ENCODE peak calls at places on chromosome X, in seven cellular contexts. One of them, this sample, is unnamed.

GRCh38 chrX:100417671-100418070 is 7.6 kb upstream of the PCDH19 start:
- DNase-seq in astrocyte of the hippocampus: no peak
- DNase-seq in CD8-positive, alpha-beta memory T cell: no peak
- DNase-seq in uterus: no peak
- DNase-seq in AG09309: no peak
- DNase-seq in activated T-helper 1 cell treated with anti-CD3 and anti-CD28 coated beads, Interleukin-12 subunit alpha, Interleukin-12 subunit beta, Interleukin-2, Interleukin-4 antibody, amounts not matched to agents 30 ng/mL and 10 ng/mL and 1 ng/mL, durations not matched to agents 14 hours and 24 hours and 36 hours: no peak
- DNase-seq in right cardiac atrium: no peak
- DNase-seq in this sample: no peak

GRCh38 chrX:129690435-129690834 is 35.7 kb upstream of the APLN start:
- DNase-seq in astrocyte of the hippocampus: no peak
- DNase-seq in CD8-positive, alpha-beta memory T cell: no peak
- DNase-seq in AG09309: no peak
- DNase-seq in activated T-helper 1 cell treated with anti-CD3 and anti-CD28 coated beads, Interleukin-12 subunit alpha, Interleukin-12 subunit beta, Interleukin-2, Interleukin-4 antibody, amounts not matched to agents 30 ng/mL and 10 ng/mL and 1 ng/mL, durations not matched to agents 14 hours and 24 hours and 36 hours: no peak
- DNase-seq in uterus: no peak
- DNase-seq in right cardiac atrium: no peak
- DNase-seq in this sample: no peak

GRCh38 chrX:110759785-110760184 is 35.8 kb downstream of the CHRDL1 start:
- DNase-seq in uterus: no peak
- DNase-seq in activated T-helper 1 cell treated with anti-CD3 and anti-CD28 coated beads, Interleukin-12 subunit alpha, Interleukin-12 subunit beta, Interleukin-2, Interleukin-4 antibody, amounts not matched to agents 30 ng/mL and 10 ng/mL and 1 ng/mL, durations not matched to agents 14 hours and 24 hours and 36 hours: no peak
- DNase-seq in AG09309: peak
- DNase-seq in CD8-positive, alpha-beta memory T cell: no peak
- DNase-seq in right cardiac atrium: no peak
- DNase-seq in astrocyte of the hippocampus: peak
- DNase-seq in this sample: no peak

GRCh38 chrX:40085086-40085551 is 12.6 kb downstream of the BCOR start:
- DNase-seq in right cardiac atrium: peak
- DNase-seq in uterus: no peak
- DNase-seq in AG09309: no peak
- DNase-seq in activated T-helper 1 cell treated with anti-CD3 and anti-CD28 coated beads, Interleukin-12 subunit alpha, Interleukin-12 subunit beta, Interleukin-2, Interleukin-4 antibody, amounts not matched to agents 30 ng/mL and 10 ng/mL and 1 ng/mL, durations not matched to agents 14 hours and 24 hours and 36 hours: no peak
- DNase-seq in astrocyte of the hippocampus: peak
- DNase-seq in CD8-positive, alpha-beta memory T cell: no peak
- DNase-seq in this sample: no peak

GRCh38 chrX:148661035-148661434 is 160.6 kb downstream of the AFF2 start:
- DNase-seq in AG09309: no peak
- DNase-seq in activated T-helper 1 cell treated with anti-CD3 and anti-CD28 coated beads, Interleukin-12 subunit alpha, Interleukin-12 subunit beta, Interleukin-2, Interleukin-4 antibody, amounts not matched to agents 30 ng/mL and 10 ng/mL and 1 ng/mL, durations not matched to agents 14 hours and 24 hours and 36 hours: no peak
- DNase-seq in CD8-positive, alpha-beta memory T cell: no peak
- DNase-seq in uterus: no peak
- DNase-seq in astrocyte of the hippocampus: peak
- DNase-seq in right cardiac atrium: no peak
- DNase-seq in this sample: no peak

GRCh38 chrX:47191331-47191730 is 2.3 kb upstream of the UBA1 start:
- DNase-seq in astrocyte of the hippocampus: no peak
- DNase-seq in right cardiac atrium: peak
- DNase-seq in uterus: no peak
- DNase-seq in AG09309: no peak
- DNase-seq in CD8-positive, alpha-beta memory T cell: peak
- DNase-seq in activated T-helper 1 cell treated with anti-CD3 and anti-CD28 coated beads, Interleukin-12 subunit alpha, Interleukin-12 subunit beta, Interleukin-2, Interleukin-4 antibody, amounts not matched to agents 30 ng/mL and 10 ng/mL and 1 ng/mL, durations not matched to agents 14 hours and 24 hours and 36 hours: peak
- DNase-seq in this sample: no peak

GRCh38 chrX:40844476-40844875 is 109.1 kb upstream of the MED14 start:
- DNase-seq in CD8-positive, alpha-beta memory T cell: no peak
- DNase-seq in astrocyte of the hippocampus: peak
- DNase-seq in uterus: no peak
- DNase-seq in activated T-helper 1 cell treated with anti-CD3 and anti-CD28 coated beads, Interleukin-12 subunit alpha, Interleukin-12 subunit beta, Interleukin-2, Interleukin-4 antibody, amounts not matched to agents 30 ng/mL and 10 ng/mL and 1 ng/mL, durations not matched to agents 14 hours and 24 hours and 36 hours: no peak
- DNase-seq in right cardiac atrium: no peak
- DNase-seq in AG09309: no peak
- DNase-seq in this sample: no peak

GRCh38 chrX:103687073-103687695 is 685 bp upstream of the MORF4L2 start:
- DNase-seq in CD8-positive, alpha-beta memory T cell: peak
- DNase-seq in astrocyte of the hippocampus: peak
- DNase-seq in activated T-helper 1 cell treated with anti-CD3 and anti-CD28 coated beads, Interleukin-12 subunit alpha, Interleukin-12 subunit beta, Interleukin-2, Interleukin-4 antibody, amounts not matched to agents 30 ng/mL and 10 ng/mL and 1 ng/mL, durations not matched to agents 14 hours and 24 hours and 36 hours: peak
- DNase-seq in uterus: peak
- DNase-seq in AG09309: peak
- DNase-seq in right cardiac atrium: peak
- DNase-seq in this sample: peak

GRCh38 chrX:40199704-40200103 is 101.9 kb upstream of the BCOR start:
- DNase-seq in uterus: no peak
- DNase-seq in right cardiac atrium: no peak
- DNase-seq in astrocyte of the hippocampus: no peak
- DNase-seq in AG09309: no peak
- DNase-seq in activated T-helper 1 cell treated with anti-CD3 and anti-CD28 coated beads, Interleukin-12 subunit alpha, Interleukin-12 subunit beta, Interleukin-2, Interleukin-4 antibody, amounts not matched to agents 30 ng/mL and 10 ng/mL and 1 ng/mL, durations not matched to agents 14 hours and 24 hours and 36 hours: no peak
- DNase-seq in CD8-positive, alpha-beta memory T cell: no peak
- DNase-seq in this sample: no peak

GRCh38 chrX:54045563-54046228 is 1.4 kb upstream of the PHF8 start:
- DNase-seq in right cardiac atrium: no peak
- DNase-seq in astrocyte of the hippocampus: no peak
- DNase-seq in uterus: no peak
- DNase-seq in CD8-positive, alpha-beta memory T cell: no peak
- DNase-seq in activated T-helper 1 cell treated with anti-CD3 and anti-CD28 coated beads, Interleukin-12 subunit alpha, Interleukin-12 subunit beta, Interleukin-2, Interleukin-4 antibody, amounts not matched to agents 30 ng/mL and 10 ng/mL and 1 ng/mL, durations not matched to agents 14 hours and 24 hours and 36 hours: no peak
- DNase-seq in AG09309: no peak
- DNase-seq in this sample: no peak